ENCODE peak calls at places on chromosome 4, in six cellular contexts. O is stimulated activated CD8-positive, alpha-beta memory T cell treated with anti-CD3 and anti-CD28 coated beads, Interleukin-4, amount 100 ng/mL, for 48 hours; F is GM23248; X is NCI-H187; U is T-helper 2 cell; T is stimulated activated CD4-positive, alpha-beta T cell treated with anti-CD3 and anti-CD28 coated beads, Interleukin-1b, Interleukin-23, amount 100 ng/mL, for 24 hours. V is an unnamed sample.

GRCh38 chr4:15689540-15689939 is 7.9 kb downstream of the FAM200B start:
- DNase-seq in O (no peak), F (peak), X (no peak), U (no peak), T (no peak), V (peak)

GRCh38 chr4:6427439-6428090 is 44.8 kb downstream of the PPP2R2C start:
- DNase-seq in O (no peak), F (no peak), X (no peak), U (no peak), T (no peak), V (no peak)

GRCh38 chr4:87669373-87669772 is 19.3 kb downstream of the DMP1 start:
- DNase-seq in O (no peak), F (no peak), X (no peak), U (no peak), T (no peak), V (no peak)

GRCh38 chr4:38857354-38858096 is 908 bp upstream of the TLR6 start:
- DNase-seq in O (peak), F (peak), X (no peak), U (no peak), T (no peak), V (peak)

GRCh38 chr4:9679704-9680478 is 101.5 kb upstream of the DRD5 start:
- DNase-seq in O (no peak), F (no peak), X (no peak), U (no peak), T (no peak), V (no peak)

GRCh38 chr4:2079006-2079405 is 19.9 kb downstream of the NAT8L start:
- DNase-seq in O (no peak), F (no peak), X (no peak), U (no peak), T (no peak), V (no peak)

GRCh38 chr4:84493092-84493850 is 5.8 kb downstream of the NKX6-1 start:
- DNase-seq in O (no peak), F (peak), X (no peak), U (no peak), T (no peak), V (no peak)

GRCh38 chr4:119099227-119099910 is 36.3 kb upstream of the MYOZ2 start:
- DNase-seq in O (no peak), F (peak), X (no peak), U (no peak), T (no peak), V (peak)

GRCh38 chr4:5968246-5968645 is 50.0 kb downstream of the C4orf50 start:
- DNase-seq in O (no peak), F (no peak), X (no peak), U (no peak), T (no peak), V (no peak)

GRCh38 chr4:86853209-86853608 is 4.0 kb upstream of the SLC10A6 start:
- DNase-seq in O (no peak), F (no peak), X (no peak), U (no peak), T (no peak), V (no peak)

GRCh38 chr4:20318899-20319291 is 67.2 kb downstream of the SLIT2 start:
- DNase-seq in O (no peak), F (no peak), X (no peak), U (no peak), T (no peak), V (peak)

GRCh38 chr4:152310223-152310622 is 225.7 kb downstream of the FBXW7 start:
- DNase-seq in O (no peak), F (peak), X (no peak), U (no peak), T (no peak), V (peak)

GRCh38 chr4:136009258-136009832 is 1522.9 kb downstream of the PCDH18 start:
- DNase-seq in O (no peak), F (no peak), X (no peak), U (no peak), T (no peak), V (no peak)

GRCh38 chr4:34922325-34922724 is 1322.0 kb downstream of the ARAP2 start:
- DNase-seq in O (no peak), F (no peak), X (no peak), U (no peak), T (no peak), V (no peak)

GRCh38 chr4:108320066-108320465 is 151.3 kb upstream of the LEF1 start:
- DNase-seq in O (no peak), F (no peak), X (no peak), U (no peak), T (no peak), V (no peak)

GRCh38 chr4:59664771-59665170 is 1535.4 kb upstream of the ADGRL3 start:
- DNase-seq in O (no peak), F (no peak), X (no peak), U (no peak), T (no peak), V (no peak)

GRCh38 chr4:81844717-81845116 is 373.0 kb upstream of the RASGEF1B start:
- DNase-seq in O (peak), F (peak), X (peak), U (peak), T (peak), V (peak)

GRCh38 chr4:14478504-14478903 is 523.8 kb upstream of the CPEB2 start:
- DNase-seq in O (no peak), F (no peak), X (no peak), U (no peak), T (no peak), V (no peak)

GRCh38 chr4:56086073-56086521 is 137.4 kb downstream of the CEP135 start:
- DNase-seq in O (no peak), F (no peak), X (no peak), U (no peak), T (no peak), V (no peak)

GRCh38 chr4:1809754-1810502 is 16.8 kb downstream of the FGFR3 start:
- DNase-seq in O (peak), F (peak), X (peak), U (peak), T (peak), V (peak)

V was measured in ELR.